ENCODE peak calls at places on chromosomes 1 and 21, in nine cellular contexts. R is activated CD8-positive, alpha-beta T cell treated with anti-CD3 and anti-CD28 coated beads for 36 hours; I is mucosa of descending colon; E is heart left ventricle; A is BE2C; H is IMR-90; C is lower leg skin; X is suprapubic skin; Y is hepatocyte. Q is an unnamed sample.

GRCh38 chr1:233514946-233515391 is 98.9 kb upstream of the KCNK1 start:
- DNase-seq in H (no peak), Y (no peak), R (no peak), A (no peak), E (no peak), I (no peak), C (no peak), X (no peak), Q (no peak)

GRCh38 chr1:37131281-37131680 is 97.0 kb upstream of the GRIK3 start:
- DNase-seq in H (no peak), C (no peak), I (no peak), X (no peak), A (no peak), E (no peak), R (no peak), Y (no peak), Q (no peak)

GRCh38 chr1:232108598-232108997 is 482.0 kb downstream of the DISC1 start:
- DNase-seq in Y (no peak), A (no peak), C (no peak), X (no peak), H (no peak), E (no peak), I (no peak), R (no peak), Q (no peak)

GRCh38 chr1:7493711-7494110 is 277.4 kb upstream of the VAMP3 start:
- DNase-seq in H (no peak), C (no peak), A (peak), R (no peak), Y (no peak), E (no peak), I (no peak), X (no peak), Q (no peak)

GRCh38 chr1:197464039-197464438 is 196.0 kb downstream of the CRB1 start:
- DNase-seq in C (no peak), A (no peak), Y (peak), R (no peak), H (peak), I (no peak), E (no peak), X (no peak), Q (peak)

GRCh38 chr1:51168946-51169345 is 66.9 kb downstream of the C1orf185 start:
- DNase-seq in Y (no peak), E (no peak), R (no peak), X (no peak), A (no peak), I (no peak), C (no peak), H (no peak), Q (no peak)

GRCh38 chr1:16922466-16922865 is 735 bp downstream of the CROCC start:
- DNase-seq in I (peak), R (no peak), Y (no peak), C (no peak), A (no peak), X (no peak), E (no peak), H (no peak), Q (no peak)

GRCh38 chr1:99681583-99681982 is 35.7 kb downstream of the PALMD start:
- DNase-seq in X (no peak), C (no peak), I (no peak), Y (no peak), A (peak), H (no peak), E (peak), R (no peak), Q (peak)

GRCh38 chr1:65965597-65965996 is 172.9 kb downstream of the PDE4B start:
- DNase-seq in X (no peak), H (no peak), Y (no peak), E (no peak), A (no peak), C (no peak), I (no peak), R (no peak), Q (no peak)

GRCh38 chr1:185426761-185427698 is 110.0 kb upstream of the IVNS1ABP start:
- DNase-seq in R (no peak), E (peak), X (no peak), Y (no peak), A (no peak), I (no peak), H (no peak), C (peak), Q (no peak)

GRCh38 chr1:226546926-226547325 is 1.6 kb upstream of the STUM start:
- DNase-seq in R (no peak), Y (no peak), X (no peak), C (no peak), I (no peak), E (no peak), H (no peak), A (no peak), Q (no peak)

GRCh38 chr1:1853593-1854257 is 37.2 kb downstream of the GNB1 start:
- DNase-seq in E (no peak), A (no peak), C (no peak), H (no peak), I (no peak), R (no peak), Y (no peak), X (no peak), Q (no peak)

GRCh38 chr1:54464031-54464476 is 57.9 kb upstream of the SSBP3 start:
- DNase-seq in I (no peak), R (peak), A (no peak), X (peak), C (no peak), Y (no peak), E (no peak), H (no peak), Q (no peak)

GRCh38 chr1:190957565-190957964 is 479.9 kb upstream of the BRINP3 start:
- DNase-seq in A (no peak), R (no peak), E (no peak), X (no peak), H (peak), I (no peak), C (no peak), Y (no peak), Q (peak)

GRCh38 chr1:167563579-167564246 is 10.2 kb upstream of the CREG1 start:
- DNase-seq in A (peak), E (no peak), R (no peak), Y (peak), X (no peak), C (no peak), I (no peak), H (no peak), Q (peak)

GRCh38 chr1:213194383-213194782 is 143.3 kb downstream of the RPS6KC1 start:
- DNase-seq in R (no peak), C (no peak), H (no peak), I (no peak), A (no peak), Y (no peak), E (no peak), X (no peak), Q (no peak)

GRCh38 chr1:68276448-68276847 is 44.1 kb upstream of the WLS start:
- DNase-seq in E (no peak), H (no peak), I (no peak), Y (no peak), R (no peak), C (no peak), A (no peak), X (no peak), Q (no peak)

GRCh38 chr1:31834501-31834900 is 18.7 kb upstream of the SPOCD1 start:
- DNase-seq in A (no peak), I (no peak), E (no peak), H (no peak), Y (no peak), C (no peak), X (no peak), R (peak), Q (peak)

GRCh38 chr1:43587594-43587993 is 56.9 kb downstream of the PTPRF start:
- DNase-seq in I (no peak), C (no peak), R (no peak), E (no peak), A (no peak), H (peak), Y (no peak), X (no peak), Q (peak)

GRCh38 chr1:26496881-26497280 is 24.6 kb downstream of the HMGN2 start:
- DNase-seq in Y (no peak), H (peak), X (no peak), E (no peak), C (no peak), R (no peak), A (no peak), I (no peak), Q (no peak)

GRCh38 chr1:232962761-232963357 is 12.4 kb downstream of the NTPCR start:
- DNase-seq in A (no peak), X (no peak), C (no peak), R (no peak), I (no peak), Y (no peak), E (no peak), H (peak), Q (no peak)

GRCh38 chr1:97297611-97298010 is 576.0 kb downstream of the PTBP2 start:
- DNase-seq in X (no peak), A (no peak), C (no peak), H (no peak), E (no peak), Y (no peak), R (no peak), I (no peak), Q (peak)

GRCh38 chr1:64675718-64676345 is 69.0 kb upstream of the RAVER2 start:
- DNase-seq in I (no peak), R (no peak), C (no peak), X (no peak), A (no peak), H (peak), Y (peak), E (no peak), Q (peak)

GRCh38 chr1:214066190-214066589 is 78.4 kb downstream of the PROX1 start:
- DNase-seq in I (no peak), H (no peak), E (no peak), X (no peak), R (no peak), C (no peak), A (no peak), Y (no peak), Q (no peak)

GRCh38 chr1:218025454-218025853 is 259.6 kb upstream of the RRP15 start:
- DNase-seq in A (no peak), Y (no peak), R (no peak), H (peak), E (no peak), I (no peak), C (no peak), X (no peak), Q (no peak)

GRCh38 chr1:203381151-203381751 is 30.3 kb upstream of the FMOD start:
- DNase-seq in R (no peak), E (no peak), I (no peak), C (no peak), X (no peak), Y (no peak), A (no peak), H (no peak), Q (no peak)

GRCh38 chr21:44887807-44888580 is 14.5 kb upstream of the PTTG1IP start:
- DNase-seq in Y (no peak), X (no peak), E (no peak), C (no peak), H (no peak), I (peak), R (no peak), A (no peak), Q (no peak)

GRCh38 chr1:19324665-19324990 is 12.5 kb downstream of the SLC66A1 start:
- DNase-seq in X (no peak), I (no peak), H (no peak), E (no peak), A (no peak), R (no peak), C (no peak), Y (no peak), Q (no peak)

GRCh38 chr1:112518186-112518585 is 9.4 kb downstream of the WNT2B start:
- DNase-seq in C (no peak), H (no peak), R (no peak), A (no peak), X (no peak), I (no peak), Y (no peak), E (no peak), Q (no peak)

GRCh38 chr1:212575333-212575732 is 33.2 kb upstream of the ATF3 start:
- DNase-seq in R (no peak), A (no peak), X (no peak), I (no peak), H (no peak), E (no peak), Y (no peak), C (no peak), Q (no peak)

GRCh38 chr1:116945996-116946395 is 36.3 kb downstream of the PTGFRN start:
- DNase-seq in R (no peak), E (no peak), C (no peak), I (no peak), Y (no peak), H (no peak), A (no peak), X (no peak), Q (no peak)

GRCh38 chr1:39653546-39654031 is 14.1 kb upstream of the HEYL start:
- DNase-seq in X (peak), A (peak), Y (peak), I (no peak), R (peak), E (peak), H (peak), C (peak), Q (peak)

GRCh38 chr1:3501856-3502665 is 47.6 kb downstream of the ARHGEF16 start:
- DNase-seq in I (peak), H (peak), Y (peak), C (peak), E (peak), X (peak), A (peak), R (peak), Q (peak)

GRCh38 chr1:231919900-231920299 is 293.3 kb downstream of the DISC1 start:
- DNase-seq in H (no peak), R (peak), I (no peak), X (no peak), A (peak), C (no peak), Y (no peak), E (peak), Q (no peak)

GRCh38 chr1:232561381-232561780 is 68.6 kb downstream of the SIPA1L2 start:
- DNase-seq in A (no peak), E (no peak), H (no peak), X (no peak), R (no peak), Y (no peak), C (no peak), I (no peak), Q (no peak)

GRCh38 chr1:31397360-31398095 is 15.5 kb upstream of the SERINC2 start:
- DNase-seq in I (no peak), R (no peak), H (peak), E (no peak), C (no peak), X (no peak), Y (no peak), A (no peak), Q (no peak)

GRCh38 chr1:197151185-197151584 is 4.7 kb upstream of the ASPM start:
- DNase-seq in X (no peak), C (no peak), R (no peak), H (no peak), A (no peak), E (no peak), Y (no peak), I (no peak), Q (no peak)

GRCh38 chr1:46301406-46302090 is 1.9 kb downstream of the LRRC41 start:
- DNase-seq in X (peak), E (peak), R (peak), I (peak), Y (peak), H (peak), A (peak), C (peak), Q (peak)

GRCh38 chr1:22738522-22738921 is 27.9 kb downstream of the EPHB2 start:
- DNase-seq in E (no peak), R (no peak), I (no peak), C (no peak), H (peak), A (no peak), X (no peak), Y (no peak), Q (no peak)

GRCh38 chr1:207847116-207847515 is 63.8 kb downstream of the CD34 start:
- DNase-seq in E (no peak), I (no peak), H (no peak), R (no peak), A (no peak), X (no peak), Y (no peak), C (no peak), Q (peak)

GRCh38 chr1:55604194-55604593 is 389.0 kb upstream of the USP24 start:
- DNase-seq in E (no peak), Y (no peak), H (no peak), C (no peak), R (no peak), I (no peak), A (no peak), X (no peak), Q (no peak)
- TF ChIP-seq CTCF in E (no peak), Y (no peak), H (no peak), C (no peak), R (no peak), I (no peak), A (no peak), X (no peak), Q (no peak)

GRCh38 chr1:104636581-104636980 is 886.9 kb downstream of the AMY1C start:
- DNase-seq in A (no peak), C (no peak), R (no peak), I (no peak), Y (no peak), E (no peak), X (no peak), H (no peak), Q (peak)
- TF ChIP-seq CTCF in A (peak), C (no peak), R (no peak), I (no peak), Y (no peak), E (no peak), X (no peak), H (no peak), Q (no peak)

DNA sequence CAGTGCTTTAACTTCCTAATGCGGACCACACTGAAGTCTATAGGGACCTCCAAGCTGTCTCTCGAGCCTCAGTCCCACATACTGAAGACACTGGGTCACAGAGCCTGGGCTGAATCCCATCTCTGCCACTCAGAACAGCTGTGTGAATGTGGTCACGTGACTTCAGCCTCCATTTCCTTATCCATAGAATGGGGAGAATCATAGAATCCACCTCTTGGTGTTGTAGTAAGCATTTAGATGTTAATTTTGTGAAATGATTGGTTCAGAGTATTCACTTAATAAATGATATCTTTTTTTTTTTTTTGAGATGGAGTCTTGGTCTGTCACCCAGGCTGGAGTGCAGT is 41.2 kb upstream of the LYST start:
- DNase-seq in Y (no peak), H (no peak), C (no peak), E (no peak), R (no peak), I (no peak), A (no peak), X (no peak), Q (no peak)
- TF ChIP-seq CTCF in Y (no peak), H (no peak), C (no peak), E (no peak), R (no peak), I (no peak), A (no peak), X (no peak), Q (no peak)

GRCh38 chr1:204920511-204920910 is 49.8 kb downstream of the NFASC start:
- DNase-seq in I (no peak), X (no peak), H (no peak), C (no peak), Y (no peak), A (no peak), R (no peak), E (no peak), Q (no peak)
- TF ChIP-seq CTCF in I (no peak), X (no peak), H (no peak), C (no peak), Y (no peak), A (no peak), R (no peak), E (no peak), Q (no peak)

GRCh38 chr1:14923400-14924011 is 230.0 kb upstream of the TMEM51 start:
- DNase-seq in X (no peak), R (no peak), A (no peak), C (no peak), I (no peak), E (no peak), Y (no peak), H (no peak), Q (no peak)

GRCh38 chr1:14926214-14926613 is 227.3 kb upstream of the TMEM51 start:
- DNase-seq in R (no peak), E (no peak), H (peak), I (no peak), C (no peak), X (no peak), Y (no peak), A (no peak), Q (no peak)

GRCh38 chr1:14925336-14926136 is 228.0 kb upstream of the TMEM51 start:
- DNase-seq in I (no peak), Y (no peak), E (no peak), C (no peak), X (no peak), A (no peak), H (no peak), R (no peak), Q (no peak)

GRCh38 chr1:14924012-14924452 is 229.5 kb upstream of the TMEM51 start:
- DNase-seq in C (no peak), Y (peak), R (peak), E (peak), I (peak), X (no peak), H (peak), A (peak), Q (peak)

DNA sequence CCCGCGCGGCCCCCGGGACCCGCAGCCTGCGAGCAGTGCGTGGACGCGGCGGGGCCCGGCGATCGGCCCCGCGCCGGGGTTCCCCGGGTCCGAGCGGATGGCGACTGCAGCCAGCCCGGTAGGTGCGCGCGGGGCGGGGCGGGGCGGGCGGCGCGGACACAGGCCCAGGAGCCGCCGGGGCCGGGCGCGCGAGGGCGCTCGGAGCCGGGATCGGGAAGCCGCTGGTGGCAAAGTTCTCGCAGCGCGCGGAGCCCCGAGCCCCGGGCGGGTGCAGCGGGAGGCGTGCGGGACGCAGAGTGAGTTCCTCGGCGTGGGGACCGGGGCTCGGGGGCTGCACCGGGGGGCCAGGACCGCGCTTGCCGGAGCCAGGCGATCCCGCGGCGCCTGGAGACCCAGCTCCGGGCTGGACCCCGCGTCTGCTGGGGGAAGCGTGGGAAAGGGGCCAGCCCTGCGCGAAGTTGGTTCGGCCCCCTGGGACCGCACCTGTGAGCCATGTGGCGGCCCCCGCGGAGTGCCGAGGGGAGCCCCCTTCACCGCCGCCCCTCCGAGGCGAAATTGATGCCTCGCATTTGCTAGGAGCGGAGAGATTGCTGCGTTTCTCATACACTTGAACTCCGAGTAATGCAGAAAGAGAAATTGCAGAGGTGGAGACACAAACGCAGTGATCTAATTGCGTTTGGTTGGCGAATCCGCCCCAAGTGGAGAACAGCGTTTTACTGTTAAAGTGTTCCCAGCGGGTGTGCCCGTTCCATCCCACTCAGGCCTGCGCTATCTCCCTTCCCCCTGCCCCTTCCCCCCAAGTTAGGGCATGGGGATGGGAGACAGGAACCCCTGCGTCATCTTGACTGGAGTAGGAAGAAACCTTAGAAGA is 228.9 kb upstream of the TMEM51 start:
- DNase-seq in C (no peak), I (peak), X (no peak), E (peak), A (peak), Y (peak), R (peak), H (peak), Q (peak)
- TF ChIP-seq CTCF in C (no peak), I (no peak), X (no peak), E (no peak), A (no peak), Y (peak), R (no peak), H (peak), Q (peak)

DNA sequence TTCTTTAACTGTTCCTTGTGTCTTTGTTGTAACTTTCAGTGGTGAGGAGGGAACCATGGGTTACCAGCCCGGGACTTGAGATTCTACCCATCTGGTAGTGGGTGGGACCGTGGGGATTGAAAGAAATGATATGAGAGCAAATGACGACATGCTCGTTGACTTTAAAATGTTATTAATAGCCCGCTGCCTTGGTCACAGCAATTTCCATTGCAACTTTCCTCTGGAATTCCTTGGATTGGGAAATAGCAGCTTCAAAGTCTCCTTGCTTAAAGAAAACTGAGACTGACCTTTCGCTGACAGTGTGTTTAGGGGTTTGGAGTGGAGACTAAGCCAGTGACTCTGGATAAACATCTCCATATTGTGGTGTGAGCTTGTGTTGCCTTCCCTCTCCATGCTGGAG is 44.2 kb upstream of the MARK1 start:
- DNase-seq in C (no peak), H (no peak), A (no peak), E (peak), I (no peak), Y (peak), R (no peak), X (no peak), Q (no peak)
- TF ChIP-seq CTCF in C (no peak), H (no peak), A (no peak), E (no peak), I (no peak), Y (no peak), R (no peak), X (no peak), Q (no peak)

GRCh38 chr1:25148673-25149300 is 83.5 kb downstream of the SYF2 start:
- DNase-seq in C (no peak), Y (no peak), X (no peak), A (no peak), R (peak), E (no peak), I (no peak), H (no peak), Q (peak)
- TF ChIP-seq CTCF in C (no peak), Y (no peak), X (no peak), A (peak), R (peak), E (peak), I (peak), H (peak), Q (peak)

GRCh38 chr1:8871539-8871935 is 6.9 kb downstream of the ENO1 start:
- DNase-seq in I (no peak), R (no peak), C (no peak), X (no peak), H (no peak), E (no peak), A (no peak), Y (peak), Q (peak)
- TF ChIP-seq CTCF in I (peak), R (peak), C (no peak), X (peak), H (peak), E (no peak), A (peak), Y (peak), Q (peak)

Q was measured in MCF 10A.